ENCODE peak calls at places on chromosomes 5 and 9, in seven cellular contexts. N is CD4-positive, CD25-positive, alpha-beta regulatory T cell; S is thyroid gland; G is nucleus accumbens; L is NCI-H2029; I is uterus; D is cardiac fibroblast. H is an unnamed sample.

GRCh38 chr5:176996780-176997179 is 9.8 kb downstream of the UIMC1 start:
- DNase-seq in N (no peak), S (no peak), G (no peak), L (no peak), I (no peak), D (no peak), H (no peak)

GRCh38 chr9:34591911-34592866 is 2.7 kb upstream of the CNTFR start:
- DNase-seq in N (no peak), S (no peak), G (no peak), L (no peak), I (no peak), D (no peak), H (no peak)

GRCh38 chr9:120412425-120412951 is 167.5 kb downstream of the CDK5RAP2 start:
- DNase-seq in N (no peak), S (no peak), G (no peak), L (no peak), I (no peak), D (peak; percentile 82), H (no peak)

GRCh38 chr5:139711067-139711851 is 63.1 kb downstream of the CXXC5 start:
- DNase-seq in N (peak; percentile 33), S (peak; percentile 55), G (peak; percentile 70), L (no peak), I (peak; percentile 54), D (peak; percentile 54), H (peak; percentile 40)

GRCh38 chr9:96655198-96655851 is at the start of gene PRXL2C:
- DNase-seq in N (peak; percentile 72), S (peak; percentile 88), G (peak; percentile 69), L (peak; percentile 37), I (peak; percentile 85), D (peak; percentile 85), H (no peak)

GRCh38 chr9:124457887-124458431 is 7.7 kb downstream of the ADGRD2 start:
- DNase-seq in N (no peak), S (no peak), G (no peak), L (no peak), I (no peak), D (no peak), H (no peak)

GRCh38 chr5:90967443-90967842 is 408.8 kb downstream of the ADGRV1 start:
- DNase-seq in N (no peak), S (no peak), G (no peak), L (no peak), I (no peak), D (peak; percentile 38), H (no peak)

GRCh38 chr9:36976371-36977030 is 57.6 kb downstream of the PAX5 start:
- DNase-seq in N (no peak), S (no peak), G (no peak), L (no peak), I (no peak), D (no peak), H (no peak)

GRCh38 chr5:9348296-9348996 is 197.4 kb downstream of the SEMA5A start:
- DNase-seq in N (no peak), S (no peak), G (no peak), L (no peak), I (no peak), D (peak; percentile 57), H (no peak)

GRCh38 chr9:93132946-93133640 is 958 bp downstream of the NINJ1 start:
- DNase-seq in N (no peak), S (peak; percentile 85), G (no peak), L (no peak), I (peak; percentile 46), D (no peak), H (no peak)

GRCh38 chr9:97470076-97470475 is 31.4 kb upstream of the TMOD1 start:
- DNase-seq in N (no peak), S (peak; percentile 48), G (no peak), L (no peak), I (no peak), D (no peak), H (no peak)

GRCh38 chr9:120901704-120902103 is 24.7 kb upstream of the PHF19 start:
- DNase-seq in N (no peak), S (no peak), G (no peak), L (peak; percentile 81), I (no peak), D (no peak), H (no peak)

GRCh38 chr5:74864823-74865222 is 1.4 kb downstream of the FAM169A start:
- DNase-seq in N (no peak), S (no peak), G (no peak), L (no peak), I (no peak), D (no peak), H (no peak)

GRCh38 chr9:83714316-83714715 is 6.6 kb upstream of the UBQLN1 start:
- DNase-seq in N (no peak), S (no peak), G (no peak), L (no peak), I (no peak), D (no peak), H (peak; percentile 73)

GRCh38 chr9:22103650-22104575 is 94.8 kb upstream of the CDKN2B start:
- DNase-seq in N (no peak), S (no peak), G (no peak), L (no peak), I (no peak), D (peak; percentile 83), H (no peak)

GRCh38 chr9:20189871-20190270 is 401.0 kb upstream of the SLC24A2 start:
- DNase-seq in N (no peak), S (no peak), G (no peak), L (no peak), I (no peak), D (no peak), H (no peak)

GRCh38 chr9:7238244-7238637 is 480.5 kb downstream of the KDM4C start:
- DNase-seq in N (no peak), S (no peak), G (no peak), L (no peak), I (no peak), D (no peak), H (no peak)

GRCh38 chr5:128084228-128085167 is 932 bp downstream of the SLC12A2 start:
- DNase-seq in N (peak; percentile 52), S (peak; percentile 43), G (peak; percentile 30), L (no peak), I (peak; percentile 31), D (peak; percentile 27), H (no peak)